ENCODE peak calls at places on chromosome 4, in five cellular contexts. G is left cardiac atrium, V is NCI-H1436 treated with DMSO at 0.1 percent for 48 hours, H is GDM1, L is hippocampal formation. T is an unnamed sample.

GRCh38 chr4:120009731-120010130 is 56.9 kb downstream of the MAD2L1 start:
- DNase-seq in G (no peak), V (no peak), H (no peak), L (no peak), T (no peak)

GRCh38 chr4:148060264-148061138 is 328.6 kb downstream of the ARHGAP10 start:
- DNase-seq in G (no peak), V (no peak), H (no peak), L (no peak), T (no peak)

GRCh38 chr4:47824844-47825243 is 13.0 kb downstream of the CORIN start:
- DNase-seq in G (peak), V (no peak), H (no peak), L (no peak), T (no peak)

GRCh38 chr4:79227896-79228295 is 98.0 kb downstream of the NAA11 start:
- DNase-seq in G (peak), V (no peak), H (no peak), L (no peak), T (no peak)

GRCh38 chr4:17468638-17469221 is 43.2 kb downstream of the QDPR start:
- DNase-seq in G (no peak), V (no peak), H (no peak), L (peak), T (no peak)

GRCh38 chr4:87122252-87122651 is 98.2 kb downstream of the KLHL8 start:
- DNase-seq in G (no peak), V (no peak), H (no peak), L (no peak), T (no peak)

GRCh38 chr4:123811763-123812390 is 415.3 kb downstream of the SPRY1 start:
- DNase-seq in G (no peak), V (no peak), H (no peak), L (no peak), T (no peak)

GRCh38 chr4:4858527-4858926 is 938 bp upstream of the MSX1 start:
- DNase-seq in G (no peak), V (no peak), H (no peak), L (no peak), T (no peak)